ENCODE peak calls at places on chromosomes 6 and 20, in eight cellular contexts. One of them, this sample, is unnamed.

GRCh38 chr6:45472383-45472782 is 94.6 kb upstream of the SUPT3H start:
- DNase-seq in midbrain: peak
- DNase-seq in HepG2: no peak
- DNase-seq in CD4-positive, CD25-positive, alpha-beta regulatory T cell: no peak
- DNase-seq in activated T-cell treated with anti-CD3 and anti-CD28 coated beads for 48 hours: no peak
- DNase-seq in hepatocyte: no peak
- DNase-seq in SW 1271: no peak
- DNase-seq in gastrocnemius medialis: peak
- DNase-seq in this sample: no peak

GRCh38 chr6:22470454-22471368 is 98.7 kb upstream of the HDGFL1 start:
- DNase-seq in midbrain: no peak
- DNase-seq in activated T-cell treated with anti-CD3 and anti-CD28 coated beads for 48 hours: no peak
- DNase-seq in gastrocnemius medialis: peak
- DNase-seq in SW 1271: no peak
- DNase-seq in HepG2: no peak
- DNase-seq in CD4-positive, CD25-positive, alpha-beta regulatory T cell: no peak
- DNase-seq in hepatocyte: peak
- DNase-seq in this sample: no peak

GRCh38 chr6:135759831-135760230 is 91.7 kb upstream of the PDE7B start:
- DNase-seq in activated T-cell treated with anti-CD3 and anti-CD28 coated beads for 48 hours: no peak
- DNase-seq in SW 1271: no peak
- DNase-seq in CD4-positive, CD25-positive, alpha-beta regulatory T cell: no peak
- DNase-seq in gastrocnemius medialis: no peak
- DNase-seq in midbrain: no peak
- DNase-seq in hepatocyte: no peak
- DNase-seq in HepG2: peak
- DNase-seq in this sample: no peak

GRCh38 chr6:25035451-25036435 is 100.0 kb upstream of the RIPOR2 start:
- DNase-seq in HepG2: no peak
- DNase-seq in activated T-cell treated with anti-CD3 and anti-CD28 coated beads for 48 hours: no peak
- DNase-seq in hepatocyte: no peak
- DNase-seq in SW 1271: no peak
- DNase-seq in midbrain: no peak
- DNase-seq in gastrocnemius medialis: no peak
- DNase-seq in CD4-positive, CD25-positive, alpha-beta regulatory T cell: no peak
- DNase-seq in this sample: no peak

GRCh38 chr6:70520575-70520974 is 46.2 kb upstream of the SDHAF4 start:
- DNase-seq in SW 1271: peak
- DNase-seq in midbrain: no peak
- DNase-seq in gastrocnemius medialis: no peak
- DNase-seq in activated T-cell treated with anti-CD3 and anti-CD28 coated beads for 48 hours: no peak
- DNase-seq in hepatocyte: peak
- DNase-seq in CD4-positive, CD25-positive, alpha-beta regulatory T cell: no peak
- DNase-seq in HepG2: peak
- DNase-seq in this sample: no peak

GRCh38 chr6:150016324-150017185 is 8.8 kb downstream of the RAET1L start:
- DNase-seq in HepG2: peak
- DNase-seq in SW 1271: peak
- DNase-seq in activated T-cell treated with anti-CD3 and anti-CD28 coated beads for 48 hours: no peak
- DNase-seq in gastrocnemius medialis: peak
- DNase-seq in midbrain: peak
- DNase-seq in hepatocyte: peak
- DNase-seq in CD4-positive, CD25-positive, alpha-beta regulatory T cell: peak
- DNase-seq in this sample: no peak

GRCh38 chr20:20276806-20277530 is 90.9 kb upstream of the INSM1 start:
- DNase-seq in SW 1271: no peak
- DNase-seq in CD4-positive, CD25-positive, alpha-beta regulatory T cell: no peak
- DNase-seq in gastrocnemius medialis: no peak
- DNase-seq in hepatocyte: no peak
- DNase-seq in HepG2: no peak
- DNase-seq in midbrain: no peak
- DNase-seq in activated T-cell treated with anti-CD3 and anti-CD28 coated beads for 48 hours: no peak
- DNase-seq in this sample: no peak

GRCh38 chr6:122289721-122290501 is 109.5 kb upstream of the HSF2 start:
- DNase-seq in midbrain: peak
- DNase-seq in activated T-cell treated with anti-CD3 and anti-CD28 coated beads for 48 hours: no peak
- DNase-seq in SW 1271: peak
- DNase-seq in hepatocyte: peak
- DNase-seq in CD4-positive, CD25-positive, alpha-beta regulatory T cell: no peak
- DNase-seq in gastrocnemius medialis: no peak
- DNase-seq in HepG2: peak
- DNase-seq in this sample: peak

GRCh38 chr6:156899532-156899931 is 122.4 kb downstream of the ARID1B start:
- DNase-seq in SW 1271: no peak
- DNase-seq in gastrocnemius medialis: no peak
- DNase-seq in HepG2: no peak
- DNase-seq in hepatocyte: no peak
- DNase-seq in CD4-positive, CD25-positive, alpha-beta regulatory T cell: no peak
- DNase-seq in activated T-cell treated with anti-CD3 and anti-CD28 coated beads for 48 hours: no peak
- DNase-seq in midbrain: no peak
- DNase-seq in this sample: no peak

GRCh38 chr6:151284012-151284411 is 44.2 kb downstream of the AKAP12 start:
- DNase-seq in midbrain: no peak
- DNase-seq in gastrocnemius medialis: no peak
- DNase-seq in CD4-positive, CD25-positive, alpha-beta regulatory T cell: no peak
- DNase-seq in SW 1271: no peak
- DNase-seq in hepatocyte: no peak
- DNase-seq in HepG2: no peak
- DNase-seq in activated T-cell treated with anti-CD3 and anti-CD28 coated beads for 48 hours: no peak
- DNase-seq in this sample: no peak